ENCODE peak calls at places on chromosomes 6 and 20, in five cellular contexts. Y is AG04450, T is PC-3, J is right cardiac atrium, G is suprapubic skin. R is an unnamed sample.

GRCh38 chr20:62365814-62366369 is 1.2 kb downstream of the LAMA5 start:
- DNase-seq in Y (no peak), T (peak; percentile 91), J (peak; percentile 68), G (no peak), R (no peak)

GRCh38 chr6:46490425-46491200 is 636 bp downstream of the RCAN2 start:
- DNase-seq in Y (no peak), T (no peak), J (peak; percentile 78), G (peak; percentile 62), R (no peak)

GRCh38 chr6:100462396-100462795 is 2.3 kb downstream of the SIM1 start:
- DNase-seq in Y (no peak), T (no peak), J (no peak), G (no peak), R (no peak)

GRCh38 chr6:147909645-147910044 is 401.2 kb downstream of the SAMD5 start:
- DNase-seq in Y (no peak), T (peak; percentile 37), J (no peak), G (no peak), R (no peak)

GRCh38 chr6:154928325-154928922 is 66.7 kb upstream of the TIAM2 start:
- DNase-seq in Y (peak; percentile 50), T (peak; percentile 76), J (no peak), G (no peak), R (peak; percentile 29)

GRCh38 chr20:54479138-54479906 is 3.9 kb downstream of the DOK5 start:
- DNase-seq in Y (no peak), T (peak; percentile 22), J (no peak), G (no peak), R (no peak)

GRCh38 chr6:2505624-2506023 is 245.1 kb downstream of the MYLK4 start:
- DNase-seq in Y (no peak), T (peak; percentile 38), J (peak; percentile 61), G (no peak), R (no peak)

GRCh38 chr20:33257237-33257636 is 21.4 kb downstream of the BPIFA1 start:
- DNase-seq in Y (no peak), T (no peak), J (no peak), G (no peak), R (no peak)

GRCh38 chr6:122308074-122308473 is 91.4 kb upstream of the HSF2 start:
- DNase-seq in Y (no peak), T (no peak), J (no peak), G (no peak), R (no peak)

GRCh38 chr6:109612268-109612667 is 78.7 kb downstream of the AK9 start:
- DNase-seq in Y (no peak), T (no peak), J (no peak), G (no peak), R (no peak)

GRCh38 chr20:5674176-5674660 is 76.0 kb upstream of the SHLD1 start:
- DNase-seq in Y (no peak), T (peak; percentile 97), J (no peak), G (no peak), R (no peak)

GRCh38 chr6:36024154-36024760 is at the start of gene SLC26A8:
- DNase-seq in Y (no peak), T (no peak), J (no peak), G (no peak), R (no peak)

GRCh38 chr6:341914-342831 is 49.4 kb upstream of the IRF4 start:
- DNase-seq in Y (no peak), T (no peak), J (no peak), G (no peak), R (no peak)

GRCh38 chr20:3777726-3778629 is 3.3 kb downstream of the SPEF1 start:
- DNase-seq in Y (no peak), T (peak; percentile 24), J (peak; percentile 90), G (no peak), R (no peak)

GRCh38 chr6:52937908-52938307 is 28.4 kb upstream of the GSTA3 start:
- DNase-seq in Y (no peak), T (peak; percentile 57), J (no peak), G (no peak), R (no peak)

GRCh38 chr6:156949376-156949775 is 172.2 kb downstream of the ARID1B start:
- DNase-seq in Y (peak; percentile 39), T (peak; percentile 78), J (no peak), G (no peak), R (no peak)

GRCh38 chr20:45014671-45015415 is 48.5 kb downstream of the STK4 start:
- DNase-seq in Y (no peak), T (peak; percentile 15), J (no peak), G (no peak), R (no peak)

GRCh38 chr6:121765060-121765459 is 329.6 kb downstream of the GJA1 start:
- DNase-seq in Y (no peak), T (no peak), J (no peak), G (no peak), R (no peak)

GRCh38 chr20:15976047-15976731 is 597.1 kb downstream of the KIF16B start:
- DNase-seq in Y (no peak), T (no peak), J (no peak), G (no peak), R (no peak)

DNA sequence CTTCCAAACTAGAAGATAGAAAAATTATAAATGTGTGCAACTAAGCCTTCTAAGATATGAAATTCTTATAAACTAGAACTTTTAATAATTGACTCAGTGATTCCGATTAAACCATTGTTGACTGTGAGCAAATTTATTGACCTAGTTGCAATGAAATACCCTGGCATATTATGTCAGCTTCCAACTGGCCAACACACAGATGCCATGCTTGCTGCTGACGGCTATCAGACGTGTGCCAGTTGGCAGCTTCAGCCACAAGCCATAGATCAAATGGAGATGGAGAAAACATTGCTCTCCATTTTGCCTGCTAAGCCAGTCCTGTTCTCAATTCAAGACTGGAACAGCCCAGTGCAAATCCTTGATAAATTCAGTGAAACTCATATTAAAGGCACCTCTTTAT is 101.7 kb upstream of the HDGFL1 start:
- DNase-seq in Y (no peak), T (no peak), J (no peak), G (no peak), R (no peak)
- H3K9me3 ChIP-seq in Y (no peaks in the 10 kb centered on the region), T (no peaks in the 10 kb centered on the region), J (no peaks in the 10 kb centered on the region), G (no peaks in the 10 kb centered on the region), R (no peaks in the 10 kb centered on the region)

GRCh38 chr6:90545450-90545849 is 41.4 kb downstream of the MAP3K7 start:
- DNase-seq in Y (no peak), T (peak; percentile 10), J (no peak), G (no peak), R (no peak)

GRCh38 chr6:90544741-90545140 is 42.1 kb downstream of the MAP3K7 start:
- DNase-seq in Y (no peak), T (no peak), J (no peak), G (no peak), R (no peak)

GRCh38 chr6:90544085-90544484 is 42.8 kb downstream of the MAP3K7 start:
- DNase-seq in Y (no peak), T (no peak), J (no peak), G (no peak), R (no peak)

GRCh38 chr6:90547079-90547478 is 39.8 kb downstream of the MAP3K7 start:
- DNase-seq in Y (no peak), T (no peak), J (no peak), G (no peak), R (no peak)

DNA sequence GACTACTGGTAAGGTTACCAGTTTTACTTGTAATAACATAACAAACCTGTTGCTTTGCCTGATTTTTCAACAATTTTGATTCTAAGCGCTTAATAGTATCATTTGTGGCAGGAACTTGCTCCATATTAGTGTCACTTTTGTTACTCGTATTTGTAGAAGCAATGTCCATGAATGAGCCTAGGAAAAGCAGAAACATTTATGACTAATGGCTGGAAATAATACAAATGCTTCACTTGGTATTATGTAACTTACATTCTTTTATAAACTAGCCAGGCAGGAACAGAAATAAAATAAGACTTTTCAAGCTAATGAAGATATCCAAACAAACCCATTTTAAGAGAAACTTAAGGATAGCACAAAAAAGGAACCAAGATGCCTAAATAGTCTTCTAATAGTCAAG is 38.9 kb downstream of the MAP3K7 start:
- DNase-seq in Y (no peak), T (no peak), J (no peak), G (no peak), R (no peak)
- H3K9me3 ChIP-seq in Y (no peaks in the 10 kb centered on the region), T (no peaks in the 10 kb centered on the region), J (no peaks in the 10 kb centered on the region), G (no peaks in the 10 kb centered on the region), R (no peaks in the 10 kb centered on the region)

GRCh38 chr6:27601668-27602254 is 128.9 kb upstream of the ZNF184 start:
- DNase-seq in Y (no peak), T (no peak), J (no peak), G (no peak), R (no peak)
- H3K9me3 ChIP-seq in Y (peaks cover 13% of the 10 kb centered on the region), T (no peaks in the 10 kb centered on the region), J (peaks cover 3% of the 10 kb centered on the region), G (no peaks in the 10 kb centered on the region), R (no peaks in the 10 kb centered on the region)

GRCh38 chr6:72559067-72559466 is 62.8 kb upstream of the KCNQ5 start:
- DNase-seq in Y (no peak), T (no peak), J (no peak), G (no peak), R (no peak)
- H3K9me3 ChIP-seq in Y (no peaks in the 10 kb centered on the region), T (no peaks in the 10 kb centered on the region), J (no peaks in the 10 kb centered on the region), G (no peaks in the 10 kb centered on the region), R (no peaks in the 10 kb centered on the region)

GRCh38 chr6:124674042-124674441 is 288.2 kb upstream of the RNF217 start:
- DNase-seq in Y (no peak), T (no peak), J (no peak), G (no peak), R (no peak)

GRCh38 chr6:124679392-124679791 is 282.8 kb upstream of the RNF217 start:
- DNase-seq in Y (no peak), T (no peak), J (no peak), G (no peak), R (no peak)

GRCh38 chr6:124670801-124671200 is 291.4 kb upstream of the RNF217 start:
- DNase-seq in Y (no peak), T (no peak), J (no peak), G (no peak), R (no peak)

GRCh38 chr6:124677874-124678273 is 284.4 kb upstream of the RNF217 start:
- DNase-seq in Y (no peak), T (no peak), J (no peak), G (no peak), R (no peak)

GRCh38 chr6:124676033-124676432 is 286.2 kb upstream of the RNF217 start:
- DNase-seq in Y (no peak), T (no peak), J (no peak), G (no peak), R (no peak)
- H3K9me3 ChIP-seq in Y (peaks cover 2% of the 10 kb centered on the region), T (no peaks in the 10 kb centered on the region), J (peaks cover 3% of the 10 kb centered on the region), G (no peaks in the 10 kb centered on the region), R (peaks cover 27% of the 10 kb centered on the region)

DNA sequence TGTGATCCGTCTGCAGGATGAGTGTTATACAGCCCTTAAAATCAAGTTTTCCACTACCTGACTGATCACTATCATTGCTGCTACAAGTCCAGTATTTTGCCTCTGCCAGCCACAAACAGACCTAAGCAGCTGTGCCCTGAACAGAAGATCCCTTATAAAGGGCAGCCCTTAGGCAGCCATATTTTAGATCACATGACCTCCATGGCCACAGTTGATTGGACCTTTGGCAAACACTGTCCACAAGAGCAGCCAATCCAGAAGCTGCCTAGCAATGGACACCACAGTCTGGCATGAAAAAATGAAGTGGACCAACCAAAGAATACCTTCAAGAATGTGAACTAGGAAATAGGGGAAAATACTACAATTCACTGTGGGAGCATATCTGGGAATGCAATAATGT is 50.8 kb downstream of the MC3R start:
- DNase-seq in Y (no peak), T (no peak), J (no peak), G (no peak), R (no peak)
- H3K9me3 ChIP-seq in Y (no peaks in the 10 kb centered on the region), T (no peaks in the 10 kb centered on the region), J (no peaks in the 10 kb centered on the region), G (no peaks in the 10 kb centered on the region), R (no peaks in the 10 kb centered on the region)

R was measured in thoracic aorta.